ENCODE peak calls at places on chromosome 3, in seven cellular contexts. Z is activated B cell treated with CpG ODN at 0.5 μM for 24 hours; O is iPS-NIHi11; N is T-helper 9 cell; K is naive thymus-derived CD4-positive, alpha-beta T cell; Y is kidney glomerular epithelial cell; P is HEK293T. Q is an unnamed sample.

GRCh38 chr3:141401584-141402475 is 33.5 kb downstream of the ZBTB38 start:
- DNase-seq in Z (peak; percentile 69), O (peak; percentile 79), N (no peak), K (peak; percentile 43), Y (no peak), P (peak; percentile 58), Q (no peak)

GRCh38 chr3:113234688-113235260 is 23.4 kb downstream of the BOC start:
- DNase-seq in Z (no peak), O (no peak), N (no peak), K (no peak), Y (peak; percentile 21), P (no peak), Q (no peak)

GRCh38 chr3:151256761-151257160 is 21.6 kb downstream of the P2RY14 start:
- DNase-seq in Z (no peak), O (no peak), N (no peak), K (no peak), Y (no peak), P (no peak), Q (no peak)

GRCh38 chr3:58613236-58614132 is 36.3 kb upstream of the FAM107A start:
- DNase-seq in Z (no peak), O (no peak), N (no peak), K (no peak), Y (no peak), P (no peak), Q (no peak)

GRCh38 chr3:129453732-129454131 is 13.7 kb downstream of the IFT122 start:
- DNase-seq in Z (no peak), O (no peak), N (no peak), K (no peak), Y (no peak), P (no peak), Q (no peak)

GRCh38 chr3:184171562-184171961 is 3.1 kb upstream of the AP2M1 start:
- DNase-seq in Z (no peak), O (no peak), N (no peak), K (no peak), Y (peak; percentile 82), P (no peak), Q (no peak)

GRCh38 chr3:13308406-13308805 is 111.7 kb downstream of the NUP210 start:
- DNase-seq in Z (no peak), O (peak; percentile 83), N (no peak), K (peak; percentile 27), Y (peak; percentile 18), P (peak; percentile 73), Q (peak; percentile 4)

GRCh38 chr3:194688207-194688711 is 2.6 kb downstream of the FAM43A start:
- DNase-seq in Z (no peak), O (peak; percentile 64), N (no peak), K (no peak), Y (no peak), P (no peak), Q (no peak)

GRCh38 chr3:46090161-46090591 is 62.9 kb upstream of the XCR1 start:
- DNase-seq in Z (no peak), O (no peak), N (no peak), K (no peak), Y (no peak), P (no peak), Q (no peak)

GRCh38 chr3:51747840-51748239 is 31.2 kb downstream of the IQCF6 start:
- DNase-seq in Z (no peak), O (no peak), N (no peak), K (no peak), Y (no peak), P (no peak), Q (no peak)

GRCh38 chr3:30760040-30760439 is 134.4 kb downstream of the GADL1 start:
- DNase-seq in Z (no peak), O (no peak), N (no peak), K (no peak), Y (no peak), P (no peak), Q (no peak)

GRCh38 chr3:157786618-157787017 is 283.4 kb upstream of the VEPH1 start:
- DNase-seq in Z (no peak), O (no peak), N (no peak), K (no peak), Y (no peak), P (no peak), Q (no peak)

GRCh38 chr3:176590722-176591121 is 606.6 kb downstream of the TBL1XR1 start:
- DNase-seq in Z (no peak), O (no peak), N (no peak), K (no peak), Y (no peak), P (no peak), Q (no peak)

GRCh38 chr3:169813757-169814517 is 1.2 kb upstream of the LRRC34 start:
- DNase-seq in Z (peak; percentile 59), O (peak; percentile 27), N (peak; percentile 52), K (peak; percentile 77), Y (no peak), P (no peak), Q (no peak)

GRCh38 chr3:19331931-19332330 is 183.6 kb downstream of the KCNH8 start:
- DNase-seq in Z (no peak), O (no peak), N (no peak), K (no peak), Y (no peak), P (no peak), Q (no peak)

GRCh38 chr3:13077431-13078157 is 4.4 kb upstream of the IQSEC1 start:
- DNase-seq in Z (no peak), O (no peak), N (no peak), K (no peak), Y (no peak), P (no peak), Q (no peak)

GRCh38 chr3:30221622-30222021 is 384.8 kb upstream of the TGFBR2 start:
- DNase-seq in Z (no peak), O (no peak), N (no peak), K (no peak), Y (no peak), P (no peak), Q (no peak)

GRCh38 chr3:101665851-101666250 is 11.1 kb downstream of the ZBTB11 start:
- DNase-seq in Z (no peak), O (no peak), N (no peak), K (no peak), Y (no peak), P (no peak), Q (no peak)

Q was measured in fibroblast of the conjunctiva.